ENCODE peak calls at places on chromosomes 5 and 9, in seven cellular contexts. K is psoas muscle; Q is midbrain; J is GM03348; A is B cell; D is activated CD8-positive, alpha-beta memory T cell treated with anti-CD3 and anti-CD28 coated beads, Interleukin-2, amount 10 ng/mL, durations not matched to agents 7 days and 5 days; M is activated naive CD8-positive, alpha-beta T cell treated with anti-CD3 and anti-CD28 coated beads for 36 hours. O is an unnamed sample.

GRCh38 chr5:9932770-9933169 is 302.6 kb upstream of the TAS2R1 start:
- DNase-seq in D (no peak), Q (no peak), M (no peak), K (no peak), J (peak), A (no peak), O (no peak)

GRCh38 chr9:2213830-2214468 is 198.8 kb downstream of the SMARCA2 start:
- DNase-seq in A (no peak), D (no peak), J (no peak), M (no peak), Q (no peak), K (no peak), O (no peak)

GRCh38 chr9:134352247-134352933 is 26.1 kb downstream of the RXRA start:
- DNase-seq in K (no peak), D (no peak), J (no peak), M (no peak), Q (no peak), A (no peak), O (no peak)

GRCh38 chr5:4005335-4005734 is 409.7 kb downstream of the IRX1 start:
- DNase-seq in Q (no peak), A (no peak), K (no peak), M (no peak), D (no peak), J (no peak), O (no peak)

GRCh38 chr9:133768859-133769510 is 30.8 kb upstream of the SARDH start:
- DNase-seq in M (no peak), J (no peak), D (peak), A (no peak), K (no peak), Q (no peak), O (no peak)

GRCh38 chr5:78628260-78629024 is 20.1 kb downstream of the LHFPL2 start:
- DNase-seq in K (no peak), M (no peak), Q (no peak), A (no peak), D (no peak), J (no peak), O (no peak)

GRCh38 chr9:70406446-70406862 is 8.0 kb downstream of the KLF9 start:
- DNase-seq in A (peak), M (peak), Q (peak), D (peak), K (no peak), J (no peak), O (no peak)

GRCh38 chr5:87095787-87096186 is 171.9 kb upstream of the RASA1 start:
- DNase-seq in Q (no peak), D (no peak), A (no peak), M (no peak), K (no peak), J (no peak), O (no peak)

GRCh38 chr5:69512740-69513260 is 20.2 kb downstream of the OCLN start:
- DNase-seq in K (no peak), Q (no peak), M (no peak), A (no peak), J (peak), D (no peak), O (no peak)

GRCh38 chr5:62152394-62153123 is 153.4 kb upstream of the KIF2A start:
- DNase-seq in Q (peak), A (no peak), M (no peak), J (no peak), D (no peak), K (no peak), O (no peak)

GRCh38 chr9:95264954-95265615 is 52.4 kb downstream of the FANCC start:
- DNase-seq in Q (no peak), A (no peak), M (no peak), K (no peak), D (no peak), J (peak), O (no peak)

GRCh38 chr9:124661184-124661755 is 109.8 kb downstream of the NR6A1 start:
- DNase-seq in K (no peak), J (no peak), A (no peak), Q (no peak), D (no peak), M (no peak), O (no peak)

GRCh38 chr5:172565455-172565854 is 75.6 kb upstream of the NEURL1B start:
- DNase-seq in K (no peak), J (no peak), A (no peak), Q (no peak), M (no peak), D (no peak), O (no peak)

GRCh38 chr9:133518193-133518592 is 6.6 kb downstream of the MYMK start:
- DNase-seq in J (no peak), A (no peak), M (no peak), K (peak), Q (no peak), D (no peak), O (no peak)

GRCh38 chr5:167665841-167666375 is 625.5 kb upstream of the WWC1 start:
- DNase-seq in Q (no peak), J (no peak), A (no peak), K (no peak), M (no peak), D (no peak), O (no peak)

GRCh38 chr5:15013654-15014463 is 142.3 kb upstream of the ANKH start:
- DNase-seq in J (peak), Q (peak), K (no peak), A (peak), M (no peak), D (no peak), O (no peak)

GRCh38 chr9:84697494-84698114 is 28.1 kb downstream of the NTRK2 start:
- DNase-seq in A (no peak), J (peak), M (peak), D (peak), Q (peak), K (peak), O (peak)

GRCh38 chr9:114371986-114372917 is 15.5 kb downstream of the AKNA start:
- DNase-seq in D (peak), A (no peak), K (no peak), M (peak), J (no peak), Q (no peak), O (no peak)

GRCh38 chr5:136032564-136032963 is 3.8 kb downstream of the TGFBI start:
- DNase-seq in K (no peak), A (no peak), Q (no peak), M (no peak), D (no peak), J (peak), O (no peak)

GRCh38 chr5:1792842-1793266 is 6.8 kb downstream of the MRPL36 start:
- DNase-seq in K (no peak), M (peak), A (no peak), J (peak), Q (no peak), D (peak), O (no peak)

GRCh38 chr5:231661-232060 is 13.5 kb downstream of the SDHA start:
- DNase-seq in K (no peak), Q (no peak), M (no peak), J (no peak), A (no peak), D (no peak), O (no peak)

GRCh38 chr5:36787365-36787764 is 89.2 kb upstream of the NIPBL start:
- DNase-seq in J (no peak), A (no peak), Q (no peak), K (no peak), M (no peak), D (no peak), O (no peak)

GRCh38 chr5:144189800-144190429 is 19.2 kb downstream of the KCTD16 start:
- DNase-seq in D (peak), J (no peak), A (peak), K (no peak), M (peak), Q (no peak), O (no peak)

GRCh38 chr9:129720865-129721545 is 31.8 kb downstream of the PTGES start:
- DNase-seq in K (no peak), A (no peak), D (no peak), J (no peak), Q (no peak), M (no peak), O (no peak)

GRCh38 chr9:133768371-133768858 is 30.3 kb upstream of the SARDH start:
- DNase-seq in A (no peak), K (no peak), Q (no peak), J (no peak), D (peak), M (no peak), O (no peak)

GRCh38 chr9:101366038-101366756 is 18.6 kb downstream of the BAAT start:
- DNase-seq in D (no peak), K (no peak), Q (no peak), M (no peak), J (peak), A (no peak), O (no peak)

GRCh38 chr5:135150767-135151166 is 116.7 kb upstream of the PITX1 start:
- DNase-seq in A (no peak), Q (no peak), M (no peak), J (no peak), K (no peak), D (no peak), O (no peak)

GRCh38 chr5:142894749-142895148 is 124.6 kb downstream of the ARHGAP26 start:
- DNase-seq in D (no peak), A (no peak), M (no peak), J (peak), Q (no peak), K (no peak), O (no peak)

GRCh38 chr5:180080670-180081280 is 9.2 kb upstream of the RNF130 start:
- DNase-seq in A (no peak), D (no peak), Q (no peak), M (peak), K (no peak), J (no peak), O (no peak)

GRCh38 chr5:73233461-73234151 is 60.6 kb downstream of the TMEM174 start:
- DNase-seq in K (peak), D (no peak), M (peak), Q (peak), J (no peak), A (peak), O (no peak)

GRCh38 chr9:110133608-110134214 is 74.2 kb downstream of the C9orf152 start:
- DNase-seq in Q (no peak), A (no peak), K (no peak), D (no peak), J (no peak), M (no peak), O (no peak)

GRCh38 chr5:77993799-77994318 is 217.7 kb upstream of the TBCA start:
- DNase-seq in J (no peak), M (no peak), Q (peak), A (no peak), D (no peak), K (no peak), O (no peak)

GRCh38 chr5:92505925-92506324 is 1075.1 kb downstream of the NR2F1-AS1 start:
- DNase-seq in J (no peak), Q (no peak), A (no peak), M (no peak), D (no peak), K (no peak), O (no peak)

GRCh38 chr9:135096408-135096885 is 9.0 kb downstream of the OLFM1 start:
- DNase-seq in Q (no peak), A (no peak), D (no peak), M (no peak), K (no peak), J (no peak), O (no peak)

GRCh38 chr9:89996717-89997116 is 391.9 kb downstream of the GADD45G start:
- DNase-seq in K (no peak), A (no peak), J (no peak), M (no peak), D (peak), Q (no peak), O (no peak)

O was measured in iPS DF 6.9.